ENCODE peak calls at places on chromosome 17, in four cellular contexts. J is tibial nerve, H is left ventricle myocardium inferior, U is endothelial cell of umbilical vein. O is an unnamed sample. For H3K9me3 and H3K27me3, the result is how much of the 10 kb centered on the place peaks cover.

GRCh38 chr17:58215685-58216084 is 3.4 kb downstream of the MKS1 start:
- DNase-seq in H (no peak), U (no peak), J (no peak), O (no peak)

GRCh38 chr17:73720187-73720834 is 76.1 kb upstream of the SDK2 start:
- DNase-seq in H (no peak), J (no peak), U (no peak), O (no peak)

GRCh38 chr17:78012428-78012827 is 53.9 kb downstream of the TNRC6C start:
- DNase-seq in J (no peak), H (no peak), U (no peak), O (no peak)

GRCh38 chr17:12996357-12996756 is 21.5 kb downstream of the ELAC2 start:
- DNase-seq in J (no peak), U (no peak), H (no peak), O (no peak)

GRCh38 chr17:72099919-72100318 is 20.9 kb upstream of the SOX9 start:
- DNase-seq in J (no peak), U (no peak), H (no peak), O (peak)

GRCh38 chr17:73410586-73411329 is 99.0 kb upstream of the CDC42EP4 start:
- DNase-seq in H (no peak), J (no peak), U (no peak), O (no peak)

GRCh38 chr17:46120078-46120477 is 73.2 kb downstream of the KANSL1 start:
- DNase-seq in H (no peak), J (no peak), U (no peak), O (no peak)

GRCh38 chr17:48569676-48570324 is 8.3 kb downstream of the HOXB4 start:
- DNase-seq in H (no peak), J (no peak), U (peak), O (peak)

GRCh38 chr17:27540300-27541105 is 84.3 kb downstream of the KSR1 start:
- DNase-seq in U (no peak), J (peak), H (peak), O (peak)

GRCh38 chr17:75295220-75296158 is 6.3 kb upstream of the SLC25A19 start:
- DNase-seq in U (no peak), J (no peak), H (no peak), O (no peak)

GRCh38 chr17:74616696-74617095 is 6.8 kb downstream of the CD300E start:
- DNase-seq in H (no peak), J (no peak), U (no peak), O (no peak)

GRCh38 chr17:73760186-73760758 is 116.0 kb upstream of the SDK2 start:
- DNase-seq in H (no peak), J (no peak), U (no peak), O (no peak)

GRCh38 chr17:62787358-62787757 is 20.8 kb downstream of the MARCHF10 start:
- DNase-seq in J (no peak), H (no peak), U (no peak), O (no peak)

GRCh38 chr17:56593073-56593740 is at the start of gene NOG:
- DNase-seq in J (no peak), H (peak), U (peak), O (peak)

GRCh38 chr17:21034350-21035235 is 8.2 kb downstream of the USP22 start:
- DNase-seq in U (no peak), J (no peak), H (no peak), O (peak)

GRCh38 chr17:801660-802059 is 19.5 kb downstream of the MRM3 start:
- DNase-seq in U (no peak), J (no peak), H (no peak), O (peak)

GRCh38 chr17:45722161-45722560 is 62.0 kb upstream of the CRHR1 start:
- DNase-seq in J (no peak), H (no peak), U (no peak), O (peak)

GRCh38 chr17:34537445-34537844 is 41.9 kb upstream of the TMEM132E start:
- DNase-seq in H (no peak), J (no peak), U (no peak), O (no peak)

GRCh38 chr17:43562679-43563146 is 16.6 kb upstream of the ETV4 start:
- DNase-seq in H (no peak), J (no peak), U (no peak), O (no peak)

GRCh38 chr17:21075739-21076085 is 32.9 kb upstream of the USP22 start:
- DNase-seq in J (no peak), H (no peak), U (no peak), O (no peak)

GRCh38 chr17:76147211-76148014 is 6.4 kb upstream of the FOXJ1 start:
- DNase-seq in U (peak), H (no peak), J (no peak), O (peak)

GRCh38 chr17:78092794-78093324 is 35.7 kb downstream of the TMC6 start:
- DNase-seq in H (no peak), U (no peak), J (no peak), O (no peak)

GRCh38 chr17:34398990-34399389 is 36.0 kb upstream of the CCL1 start:
- DNase-seq in H (no peak), U (no peak), J (no peak), O (no peak)

GRCh38 chr17:61405686-61406542 is 6.3 kb downstream of the TBX2 start:
- DNase-seq in J (peak), H (peak), U (no peak), O (no peak)

GRCh38 chr17:37220609-37220953 is 155.2 kb upstream of the C17orf78 start:
- DNase-seq in H (no peak), J (no peak), U (peak), O (no peak)

GRCh38 chr17:69466905-69467630 is 52.6 kb downstream of the MAP2K6 start:
- DNase-seq in H (no peak), U (peak), J (no peak), O (peak)

GRCh38 chr17:41530062-41531048 is 2.2 kb upstream of the KRT19 start:
- DNase-seq in H (no peak), J (no peak), U (peak), O (peak)

GRCh38 chr17:50630524-50631194 is 4.0 kb upstream of the ABCC3 start:
- DNase-seq in J (no peak), H (no peak), U (peak), O (no peak)

GRCh38 chr17:77140878-77141767 is at the start of gene SEC14L1:
- DNase-seq in J (peak), U (no peak), H (peak), O (peak)

GRCh38 chr17:40577611-40578065 is 12.4 kb upstream of the CCR7 start:
- DNase-seq in U (no peak), H (no peak), J (no peak), O (no peak)

GRCh38 chr17:28883967-28884702 is 13.4 kb downstream of the FLOT2 start:
- DNase-seq in U (no peak), J (no peak), H (no peak), O (no peak)

GRCh38 chr17:41406205-41406604 is 8.8 kb upstream of the KRT31 start:
- DNase-seq in H (no peak), U (no peak), J (no peak), O (no peak)

GRCh38 chr17:76307966-76308338 is at the start of gene QRICH2:
- DNase-seq in H (no peak), U (no peak), J (no peak), O (no peak)

GRCh38 chr17:81463506-81463905 is 49.1 kb downstream of the ACTG1 start:
- DNase-seq in U (no peak), H (no peak), J (no peak), O (no peak)
- H3K9me3 ChIP-seq in U (under half), H (under half), J (under half), O (under half)

DNA sequence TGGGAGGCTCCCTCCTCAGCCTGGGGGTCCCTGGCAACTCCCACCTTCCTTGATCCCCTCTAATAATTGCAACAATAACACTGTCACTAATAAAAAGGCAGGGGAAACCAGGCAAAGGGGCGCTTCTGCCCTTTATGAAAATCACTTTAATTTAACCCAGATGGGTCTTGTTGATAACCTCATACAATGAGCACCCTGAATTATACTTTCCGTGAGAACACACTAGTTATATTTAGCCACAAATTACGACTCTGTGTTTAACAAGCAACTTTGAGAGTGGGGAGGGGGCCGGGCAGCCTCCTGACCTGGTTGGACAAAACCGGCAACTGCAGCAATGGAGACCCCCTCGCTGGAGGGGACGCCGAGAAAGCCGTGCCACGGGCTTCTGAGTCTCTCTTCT is 5.7 kb upstream of the BAHCC1 start:
- DNase-seq in H (no peak), J (no peak), U (no peak), O (no peak)
- H3K27me3 ChIP-seq in H (under half), J (under half), U (under half), O (under half)

GRCh38 chr17:38958756-38959155 is 8.4 kb downstream of the FBXO47 start:
- DNase-seq in U (no peak), J (no peak), H (no peak), O (peak)
- H3K9me3 ChIP-seq in U (under half), J (under half), H (under half), O (under half)

GRCh38 chr17:79188048-79188447 is 113.4 kb downstream of the ENGASE start:
- DNase-seq in J (no peak), U (no peak), H (no peak), O (no peak)

GRCh38 chr17:79185671-79186070 is 111.0 kb downstream of the ENGASE start:
- DNase-seq in H (no peak), J (no peak), U (no peak), O (no peak)

GRCh38 chr17:79186406-79186805 is 111.8 kb downstream of the ENGASE start:
- DNase-seq in H (no peak), U (no peak), J (no peak), O (no peak)

GRCh38 chr17:79188679-79189078 is 114.1 kb downstream of the ENGASE start:
- DNase-seq in J (no peak), H (no peak), U (no peak), O (no peak)

DNA sequence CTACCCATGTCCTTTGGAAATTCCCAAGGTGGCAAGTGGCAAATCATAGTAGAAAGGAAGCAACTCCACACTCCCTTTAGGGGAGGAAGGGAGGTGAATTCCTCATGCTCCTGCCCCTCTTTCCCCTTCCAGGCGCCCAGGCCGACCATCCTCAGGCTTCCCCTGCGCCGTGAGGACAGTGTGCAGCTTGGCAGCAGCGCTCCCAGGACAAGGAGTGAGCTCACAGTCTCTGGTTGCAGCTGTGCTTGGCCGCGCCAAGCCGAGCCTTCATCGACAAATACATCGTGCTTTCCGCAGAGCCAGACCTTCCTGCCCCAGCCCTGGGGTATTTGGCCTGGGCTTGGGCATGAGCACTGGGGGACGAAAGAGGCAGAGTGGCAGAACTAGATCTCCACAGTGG is 112.6 kb downstream of the ENGASE start:
- DNase-seq in J (no peak), U (no peak), H (no peak), O (no peak)
- H3K27me3 ChIP-seq in J (under half), U (under half), H (half or more), O (under half)

O was measured in fibroblast of lung.